ENCODE peak calls at places on chromosomes 4 and X, in ten cellular contexts. F is heart left ventricle; H is Right ventricle myocardium superior; J is mesothelial cell of epicardium; Q is CD8-positive, alpha-beta memory T cell; E is astrocyte of the spinal cord; I is activated T-cell treated with anti-CD3 and anti-CD28 coated beads for 48 hours; Z is cardiac muscle cell; B is iris pigment epithelial cell; V is Caco-2. P is an unnamed sample.

GRCh38 chrX:112827292-112827903 is 13.2 kb downstream of the AMOT start:
- DNase-seq in F (no peak), J (no peak), Q (no peak), V (no peak), H (no peak), E (no peak), Z (no peak), B (no peak), I (no peak), P (no peak)

GRCh38 chr4:8385106-8385505 is 55.4 kb downstream of the ACOX3 start:
- DNase-seq in V (no peak), B (no peak), J (no peak), F (no peak), I (no peak), Z (no peak), Q (no peak), E (no peak), H (peak; percentile 31), P (no peak)

GRCh38 chr4:76203541-76203940 is 10.1 kb downstream of the SCARB2 start:
- DNase-seq in H (no peak), J (no peak), E (no peak), Z (no peak), I (no peak), Q (no peak), F (no peak), B (no peak), V (no peak), P (no peak)

GRCh38 chrX:66074920-66075879 is 35.3 kb upstream of the VSIG4 start:
- DNase-seq in Q (peak; percentile 7), J (no peak), F (peak; percentile 62), H (peak; percentile 57), E (no peak), Z (peak; percentile 0), V (no peak), B (no peak), I (peak; percentile 14), P (peak; percentile 81)

GRCh38 chrX:47618923-47619485 is 653 bp downstream of the SYN1 start:
- DNase-seq in I (no peak), J (no peak), E (no peak), V (no peak), F (no peak), H (no peak), Z (no peak), B (no peak), Q (no peak), P (no peak)

GRCh38 chr4:96170198-96170597 is 330.3 kb downstream of the PDHA2 start:
- DNase-seq in J (no peak), Z (no peak), F (no peak), B (no peak), I (no peak), Q (no peak), E (no peak), H (no peak), V (no peak), P (no peak)

GRCh38 chr4:72496119-72496518 is 72.9 kb downstream of the ADAMTS3 start:
- DNase-seq in V (no peak), B (no peak), Q (no peak), J (no peak), F (no peak), Z (peak; percentile 3), H (no peak), I (no peak), E (peak; percentile 53), P (no peak)

GRCh38 chr4:63269156-63269555 is 1140.1 kb downstream of the TECRL start:
- DNase-seq in Q (no peak), Z (no peak), I (no peak), B (no peak), J (no peak), H (no peak), E (no peak), F (no peak), V (no peak), P (no peak)

GRCh38 chr4:156619154-156619934 is 352.3 kb downstream of the PDGFC start:
- DNase-seq in H (no peak), E (no peak), V (no peak), I (no peak), Z (no peak), Q (no peak), F (no peak), B (no peak), J (no peak), P (no peak)

GRCh38 chr4:37082912-37083311 is 161.6 kb upstream of the NWD2 start:
- DNase-seq in B (no peak), Z (no peak), I (no peak), J (no peak), H (no peak), F (no peak), Q (no peak), E (no peak), V (no peak), P (no peak)

P was measured in aorta.